ENCODE peak calls at places on chromosomes 12 and 14, in ten cellular contexts. N, I, Z, B, A, X, U, H, G and Y are unnamed samples.

GRCh38 chr12:53011889-53012288 is 5.6 kb downstream of the EIF4B start:
- DNase-seq in I (no peak), B (no peak), A (no peak), X (no peak), U (no peak), G (no peak), H (no peak), N (no peak), Z (no peak), Y (no peak)

GRCh38 chr12:100229876-100230275 is 29.3 kb downstream of the ACTR6 start:
- DNase-seq in Z (peak; percentile 14), X (no peak), U (no peak), G (no peak), H (no peak), B (no peak), N (no peak), A (no peak), I (peak; percentile 86), Y (no peak)

GRCh38 chr14:99274346-99275221 is 2.6 kb upstream of the BCL11B start:
- DNase-seq in N (peak; percentile 38), G (peak; percentile 50), A (no peak), U (peak; percentile 76), X (peak; percentile 73), B (peak; percentile 72), Z (peak; percentile 80), I (peak; percentile 91), H (peak; percentile 12), Y (peak; percentile 45)

GRCh38 chr14:74302160-74302628 is 540 bp downstream of the ABCD4 start:
- DNase-seq in Z (peak; percentile 87), A (no peak), H (peak; percentile 52), N (no peak), X (peak; percentile 58), I (peak; percentile 49), U (no peak), B (no peak), G (no peak), Y (peak; percentile 66)

GRCh38 chr14:26199599-26200370 is 398.0 kb downstream of the NOVA1 start:
- DNase-seq in N (no peak), H (no peak), A (no peak), Z (peak; percentile 12), G (no peak), I (peak; percentile 4), B (no peak), X (no peak), U (no peak), Y (no peak)

GRCh38 chr14:49989980-49990379 is 97.1 kb downstream of the ARF6 start:
- DNase-seq in H (no peak), I (no peak), N (no peak), B (no peak), X (no peak), A (no peak), G (no peak), U (no peak), Z (no peak), Y (no peak)

GRCh38 chr14:92687681-92688433 is 60.6 kb downstream of the LGMN start:
- DNase-seq in A (no peak), X (no peak), H (no peak), B (no peak), N (no peak), U (peak; percentile 77), G (no peak), Z (no peak), I (no peak), Y (no peak)

GRCh38 chr14:94397279-94397898 is 9.0 kb upstream of the SERPINA1 start:
- DNase-seq in H (no peak), A (no peak), B (no peak), I (no peak), G (no peak), X (no peak), N (no peak), U (no peak), Z (no peak), Y (no peak)

GRCh38 chr12:49540229-49541139 is 1.7 kb downstream of the KCNH3 start:
- DNase-seq in N (no peak), A (no peak), I (no peak), B (no peak), H (no peak), X (no peak), U (no peak), G (no peak), Z (no peak), Y (no peak)

GRCh38 chr12:8661016-8661415 is 1.6 kb downstream of the MFAP5 start:
- DNase-seq in B (no peak), H (no peak), U (no peak), I (no peak), N (no peak), X (no peak), Z (no peak), A (no peak), G (no peak), Y (no peak)

GRCh38 chr12:132560831-132561783 is 49.3 kb downstream of the LRCOL1 start:
- DNase-seq in Z (peak; percentile 62), U (no peak), N (peak; percentile 71), I (peak; percentile 67), G (peak; percentile 72), X (peak; percentile 89), B (no peak), A (peak; percentile 40), H (peak; percentile 55), Y (peak; percentile 82)

GRCh38 chr12:55931317-55931779 is 386 bp downstream of the DGKA start:
- DNase-seq in N (no peak), G (no peak), A (no peak), H (no peak), B (no peak), Z (no peak), X (no peak), I (peak; percentile 49), U (no peak), Y (no peak)

GRCh38 chr12:89379100-89379838 is 27.0 kb upstream of the DUSP6 start:
- DNase-seq in U (no peak), G (no peak), H (no peak), X (no peak), A (no peak), I (no peak), B (no peak), N (no peak), Z (no peak), Y (no peak)

GRCh38 chr12:128069359-128069997 is 197.5 kb upstream of the TMEM132C start:
- DNase-seq in U (no peak), X (peak; percentile 20), I (peak; percentile 38), Z (peak; percentile 42), B (no peak), H (peak; percentile 59), N (no peak), G (no peak), A (no peak), Y (peak; percentile 55)

GRCh38 chr12:63766498-63766897 is 13.2 kb upstream of the RXYLT1 start:
- DNase-seq in H (no peak), X (no peak), U (no peak), I (no peak), B (no peak), Z (no peak), A (no peak), N (no peak), G (no peak), Y (no peak)

GRCh38 chr12:48015129-48015528 is 10.9 kb upstream of the COL2A1 start:
- DNase-seq in X (no peak), G (no peak), I (no peak), A (no peak), Z (no peak), H (no peak), U (no peak), B (no peak), N (no peak), Y (no peak)

GRCh38 chr14:49953196-49953595 is 60.3 kb downstream of the ARF6 start:
- DNase-seq in Z (no peak), U (no peak), X (no peak), B (no peak), N (no peak), A (no peak), H (no peak), I (no peak), G (no peak), Y (no peak)

GRCh38 chr12:131929530-131930456 is 717 bp downstream of the PUS1 start:
- DNase-seq in Z (no peak), A (no peak), G (peak; percentile 67), I (no peak), N (no peak), B (no peak), U (no peak), X (no peak), H (peak; percentile 18), Y (peak; percentile 60)

GRCh38 chr12:88298761-88299242 is 156.7 kb downstream of the TMTC3 start:
- DNase-seq in U (no peak), I (peak; percentile 71), G (peak; percentile 4), B (no peak), A (no peak), H (peak; percentile 93), N (no peak), Z (peak; percentile 4), X (no peak), Y (peak; percentile 28)

GRCh38 chr12:94143444-94143843 is 4.9 kb upstream of the PLXNC1 start:
- DNase-seq in N (no peak), Z (no peak), I (no peak), H (no peak), A (no peak), G (no peak), B (no peak), X (no peak), U (no peak), Y (no peak)

GRCh38 chr14:89078021-89078676 is 253.7 kb downstream of the TTC8 start:
- DNase-seq in H (no peak), X (no peak), U (no peak), I (no peak), A (no peak), N (no peak), G (no peak), B (peak; percentile 79), Z (no peak), Y (no peak)

GRCh38 chr12:123483602-123484273 is 25.8 kb downstream of the SNRNP35 start:
- DNase-seq in Z (no peak), H (no peak), B (no peak), U (no peak), A (no peak), X (no peak), G (no peak), I (no peak), N (no peak), Y (peak; percentile 16)

GRCh38 chr12:116927244-116927940 is 16.6 kb downstream of the FBXW8 start:
- DNase-seq in U (no peak), A (no peak), H (no peak), I (no peak), B (no peak), Z (no peak), G (no peak), N (no peak), X (no peak), Y (no peak)

GRCh38 chr12:112350593-112351592 is 31.3 kb downstream of the HECTD4 start:
- DNase-seq in I (no peak), G (no peak), U (no peak), A (no peak), H (no peak), X (no peak), B (no peak), Z (no peak), N (no peak), Y (peak; percentile 11)